ENCODE peak calls at places on chromosome 4, in seven cellular contexts. G, H, B, D, U, I and Z are unnamed samples.

GRCh38 chr4:156294577-156294976 is 340.9 kb upstream of the CTSO start:
- DNase-seq in G (peak; percentile 87), H (no peak), B (no peak), D (no peak), U (peak; percentile 6), I (no peak), Z (no peak)

GRCh38 chr4:24473309-24473721 is 111.0 kb downstream of the DHX15 start:
- DNase-seq in G (peak; percentile 27), H (peak; percentile 63), B (peak; percentile 23), D (no peak), U (no peak), I (no peak), Z (peak; percentile 13)

GRCh38 chr4:8597319-8597718 is 4.8 kb downstream of the CPZ start:
- DNase-seq in G (no peak), H (no peak), B (no peak), D (no peak), U (no peak), I (no peak), Z (no peak)

GRCh38 chr4:24105183-24106039 is 215.6 kb upstream of the PPARGC1A start:
- DNase-seq in G (peak; percentile 99), H (no peak), B (peak; percentile 14), D (no peak), U (no peak), I (peak; percentile 35), Z (no peak)

GRCh38 chr4:10015140-10015753 is 6.0 kb downstream of the SLC2A9 start:
- DNase-seq in G (peak; percentile 42), H (peak; percentile 67), B (no peak), D (peak; percentile 41), U (peak; percentile 67), I (no peak), Z (no peak)

GRCh38 chr4:145635117-145635516 is 15.9 kb downstream of the MMAA start:
- DNase-seq in G (no peak), H (no peak), B (no peak), D (no peak), U (no peak), I (no peak), Z (no peak)

GRCh38 chr4:3302786-3303444 is 10.1 kb downstream of the RGS12 start:
- DNase-seq in G (no peak), H (peak; percentile 1), B (no peak), D (no peak), U (no peak), I (peak; percentile 9), Z (no peak)

GRCh38 chr4:181479145-181479544 is 764.1 kb upstream of the TENM3 start:
- DNase-seq in G (no peak), H (no peak), B (no peak), D (no peak), U (no peak), I (no peak), Z (no peak)

GRCh38 chr4:148112231-148112982 is 329.8 kb downstream of the NR3C2 start:
- DNase-seq in G (peak; percentile 55), H (no peak), B (no peak), D (no peak), U (no peak), I (no peak), Z (no peak)

GRCh38 chr4:4254179-4254578 is 6.2 kb upstream of the TMEM128 start:
- DNase-seq in G (no peak), H (no peak), B (no peak), D (no peak), U (no peak), I (no peak), Z (no peak)

GRCh38 chr4:8775751-8776355 is 95.8 kb downstream of the HMX1 start:
- DNase-seq in G (no peak), H (no peak), B (no peak), D (no peak), U (no peak), I (no peak), Z (no peak)

GRCh38 chr4:134999169-134999568 is 797.6 kb upstream of the PABPC4L start:
- DNase-seq in G (no peak), H (no peak), B (no peak), D (no peak), U (no peak), I (no peak), Z (no peak)

GRCh38 chr4:175824110-175824509 is 12.0 kb upstream of the GPM6A start:
- DNase-seq in G (no peak), H (peak; percentile 8), B (no peak), D (no peak), U (no peak), I (no peak), Z (no peak)

GRCh38 chr4:30860983-30861382 is 140.8 kb downstream of the PCDH7 start:
- DNase-seq in G (no peak), H (no peak), B (no peak), D (no peak), U (no peak), I (no peak), Z (no peak)

GRCh38 chr4:69787879-69788278 is 27.5 kb upstream of the SULT1B1 start:
- DNase-seq in G (peak; percentile 2), H (no peak), B (no peak), D (no peak), U (no peak), I (no peak), Z (no peak)

GRCh38 chr4:104967034-104967401 is 179.7 kb upstream of the TET2 start:
- DNase-seq in G (no peak), H (no peak), B (no peak), D (no peak), U (no peak), I (no peak), Z (no peak)

GRCh38 chr4:154407483-154407882 is 84.1 kb downstream of the DCHS2 start:
- DNase-seq in G (no peak), H (no peak), B (no peak), D (no peak), U (no peak), I (no peak), Z (no peak)

GRCh38 chr4:126028871-126029270 is 714.1 kb downstream of the FAT4 start:
- DNase-seq in G (peak; percentile 76), H (no peak), B (no peak), D (no peak), U (no peak), I (no peak), Z (no peak)

GRCh38 chr4:1345905-1346780 is 865 bp upstream of the UVSSA start:
- DNase-seq in G (peak; percentile 16), H (peak; percentile 53), B (peak; percentile 44), D (peak; percentile 51), U (peak; percentile 61), I (peak; percentile 45), Z (no peak)
- TF ChIP-seq CTCF in G (no peak), H (no peak), B (no peak), D (no peak), U (no peak), I (no peak), Z (no peak)

DNA sequence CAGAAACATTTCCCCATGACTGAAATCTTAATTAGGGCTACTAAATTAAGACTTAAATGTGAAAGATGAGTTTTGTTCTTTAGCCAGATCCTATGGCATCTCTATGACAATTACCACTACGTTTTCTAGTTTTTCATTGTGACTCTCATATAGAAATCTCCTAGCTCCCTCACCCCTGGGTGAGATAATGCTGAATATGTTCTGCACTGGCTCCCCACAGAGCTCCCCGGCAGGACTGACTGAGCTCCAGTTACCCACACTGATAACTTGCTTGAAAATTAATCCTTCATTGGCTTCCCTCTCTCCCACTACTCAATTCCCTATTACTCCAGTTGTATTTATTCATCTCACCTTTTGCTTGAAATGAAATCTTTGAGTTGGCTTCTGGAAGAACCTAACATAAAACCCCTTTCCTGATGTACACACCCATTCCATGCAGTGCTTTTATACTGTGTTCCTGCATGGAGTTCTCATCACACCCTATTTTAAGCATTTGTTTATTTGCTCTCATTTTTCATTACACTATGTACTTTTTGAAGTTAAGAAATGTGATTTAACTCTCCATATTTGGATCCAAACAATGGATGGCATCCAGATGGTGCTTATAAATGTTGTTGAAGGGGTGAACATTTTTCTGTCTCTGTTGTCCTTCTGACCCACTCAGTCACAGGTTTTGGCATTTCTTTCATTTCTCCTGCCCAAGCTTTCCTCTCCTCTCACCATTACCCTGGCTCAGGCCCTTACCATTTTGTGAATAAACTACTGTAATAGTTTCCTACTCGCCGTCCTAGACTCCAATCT is 623.4 kb downstream of the SPRY1 start:
- DNase-seq in G (no peak), H (no peak), B (no peak), D (no peak), U (no peak), I (peak; percentile 24), Z (no peak)
- TF ChIP-seq CTCF in G (no peak), H (no peak), B (no peak), D (no peak), U (no peak), I (no peak), Z (no peak)

GRCh38 chr4:119209586-119209985 is 2.9 kb upstream of the USP53 start:
- DNase-seq in G (no peak), H (no peak), B (no peak), D (no peak), U (no peak), I (no peak), Z (no peak)

GRCh38 chr4:119211856-119212250 is 660 bp upstream of the USP53 start:
- DNase-seq in G (no peak), H (no peak), B (no peak), D (no peak), U (no peak), I (no peak), Z (no peak)

GRCh38 chr4:119212251-119212963 is at the start of gene USP53:
- DNase-seq in G (peak; percentile 97), H (peak; percentile 98), B (peak; percentile 98), D (peak; percentile 98), U (peak; percentile 99), I (peak; percentile 98), Z (peak; percentile 100)

GRCh38 chr4:119210760-119211159 is 1.8 kb upstream of the USP53 start:
- DNase-seq in G (peak; percentile 68), H (no peak), B (no peak), D (no peak), U (no peak), I (no peak), Z (no peak)

GRCh38 chr4:119212964-119213606 is 572 bp downstream of the USP53 start:
- DNase-seq in G (peak; percentile 94), H (peak; percentile 89), B (peak; percentile 86), D (peak; percentile 88), U (peak; percentile 78), I (peak; percentile 96), Z (peak; percentile 89)
- TF ChIP-seq CTCF in G (peak; percentile 38), H (no peak), B (no peak), D (no peak), U (no peak), I (no peak), Z (no peak)

GRCh38 chr4:123060039-123060770 is 137.8 kb upstream of the NUDT6 start:
- DNase-seq in G (no peak), H (no peak), B (no peak), D (no peak), U (no peak), I (no peak), Z (no peak)
- TF ChIP-seq CTCF in G (no peak), H (no peak), B (no peak), D (no peak), U (no peak), I (no peak), Z (no peak)

DNA sequence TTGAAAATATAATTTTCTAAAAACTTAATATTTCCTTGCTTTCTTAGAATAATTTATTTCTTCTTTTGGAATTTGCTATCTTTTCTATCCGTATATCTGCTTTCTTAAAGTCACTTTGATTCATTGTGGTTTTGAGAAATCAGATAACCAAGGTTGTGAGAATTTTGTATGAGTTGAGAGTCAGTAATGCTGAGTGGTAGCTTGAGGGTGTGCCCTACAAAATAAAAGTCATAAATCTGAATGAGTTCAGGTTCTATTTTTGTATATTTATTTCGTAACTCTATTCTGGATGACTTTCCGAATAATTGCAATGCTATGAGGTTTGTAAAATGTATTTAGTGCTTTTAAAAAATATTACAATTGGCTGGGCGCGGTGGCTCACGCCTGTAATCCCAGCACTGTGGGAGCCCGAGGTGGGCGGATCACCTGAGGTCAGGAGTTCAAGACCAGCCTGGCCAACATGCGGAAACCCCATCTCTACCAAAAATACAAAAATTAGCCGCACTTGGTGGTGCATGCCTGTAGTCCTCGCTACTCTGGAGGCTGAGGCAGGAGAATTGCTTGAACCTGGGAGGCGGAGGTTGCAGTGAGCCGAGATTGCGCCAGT is 8.9 kb downstream of the COPS4 start:
- DNase-seq in G (peak; percentile 44), H (no peak), B (peak; percentile 25), D (no peak), U (no peak), I (no peak), Z (no peak)
- TF ChIP-seq CTCF in G (no peak), H (no peak), B (no peak), D (no peak), U (no peak), I (no peak), Z (no peak)